ENCODE peak calls at places on chromosome 4, in six cellular contexts. One of them, this sample, is unnamed.

GRCh38 chr4:57231781-57232180 is 121.6 kb upstream of the IGFBP7 start:
- DNase-seq in GM13977: no peak
- DNase-seq in cardiac muscle cell: no peak
- DNase-seq in progenitor cell of endocrine pancreas: no peak
- DNase-seq in adrenal gland: no peak
- DNase-seq in WERI-Rb-1: no peak
- DNase-seq in this sample: no peak

GRCh38 chr4:6938758-6939201 is 29.2 kb downstream of the TBC1D14 start:
- DNase-seq in GM13977: no peak
- DNase-seq in WERI-Rb-1: no peak
- DNase-seq in progenitor cell of endocrine pancreas: no peak
- DNase-seq in adrenal gland: peak
- DNase-seq in cardiac muscle cell: no peak
- DNase-seq in this sample: no peak

GRCh38 chr4:610411-611261 is 14.7 kb upstream of the PDE6B start:
- DNase-seq in cardiac muscle cell: no peak
- DNase-seq in WERI-Rb-1: no peak
- DNase-seq in progenitor cell of endocrine pancreas: no peak
- DNase-seq in GM13977: no peak
- DNase-seq in adrenal gland: peak
- DNase-seq in this sample: peak

GRCh38 chr4:158519226-158519625 is 2.5 kb upstream of the RXFP1 start:
- DNase-seq in progenitor cell of endocrine pancreas: no peak
- DNase-seq in GM13977: no peak
- DNase-seq in cardiac muscle cell: no peak
- DNase-seq in adrenal gland: no peak
- DNase-seq in WERI-Rb-1: no peak
- DNase-seq in this sample: no peak

GRCh38 chr4:8192748-8193738 is 6.0 kb upstream of the SH3TC1 start:
- DNase-seq in cardiac muscle cell: no peak
- DNase-seq in WERI-Rb-1: peak
- DNase-seq in progenitor cell of endocrine pancreas: no peak
- DNase-seq in adrenal gland: peak
- DNase-seq in GM13977: peak
- DNase-seq in this sample: peak

GRCh38 chr4:125693233-125693632 is 378.5 kb downstream of the FAT4 start:
- DNase-seq in progenitor cell of endocrine pancreas: no peak
- DNase-seq in GM13977: no peak
- DNase-seq in adrenal gland: no peak
- DNase-seq in WERI-Rb-1: no peak
- DNase-seq in cardiac muscle cell: no peak
- DNase-seq in this sample: no peak

GRCh38 chr4:62434921-62435320 is 1234.8 kb downstream of the ADGRL3 start:
- DNase-seq in cardiac muscle cell: no peak
- DNase-seq in GM13977: no peak
- DNase-seq in progenitor cell of endocrine pancreas: no peak
- DNase-seq in adrenal gland: no peak
- DNase-seq in WERI-Rb-1: no peak
- DNase-seq in this sample: no peak

GRCh38 chr4:69098470-69098869 is 2.2 kb downstream of the UGT2B7 start:
- DNase-seq in adrenal gland: no peak
- DNase-seq in WERI-Rb-1: no peak
- DNase-seq in cardiac muscle cell: no peak
- DNase-seq in progenitor cell of endocrine pancreas: no peak
- DNase-seq in GM13977: no peak
- DNase-seq in this sample: no peak

GRCh38 chr4:55397521-55398321 is 2.0 kb downstream of the TMEM165 start:
- DNase-seq in WERI-Rb-1: no peak
- DNase-seq in cardiac muscle cell: no peak
- DNase-seq in GM13977: no peak
- DNase-seq in progenitor cell of endocrine pancreas: no peak
- DNase-seq in adrenal gland: no peak
- DNase-seq in this sample: no peak

GRCh38 chr4:174398728-174399127 is 115.0 kb downstream of the CEP44 start:
- DNase-seq in cardiac muscle cell: no peak
- DNase-seq in GM13977: no peak
- DNase-seq in WERI-Rb-1: no peak
- DNase-seq in progenitor cell of endocrine pancreas: no peak
- DNase-seq in adrenal gland: no peak
- DNase-seq in this sample: peak

GRCh38 chr4:132284910-132285426 is 864.1 kb upstream of the PCDH10 start:
- DNase-seq in GM13977: no peak
- DNase-seq in WERI-Rb-1: no peak
- DNase-seq in cardiac muscle cell: no peak
- DNase-seq in progenitor cell of endocrine pancreas: no peak
- DNase-seq in adrenal gland: no peak
- DNase-seq in this sample: no peak

GRCh38 chr4:176726803-176727202 is 65.9 kb downstream of the VEGFC start:
- DNase-seq in GM13977: no peak
- DNase-seq in cardiac muscle cell: peak
- DNase-seq in adrenal gland: no peak
- DNase-seq in progenitor cell of endocrine pancreas: no peak
- DNase-seq in WERI-Rb-1: no peak
- DNase-seq in this sample: peak

GRCh38 chr4:53183754-53184153 is 182.1 kb downstream of the SCFD2 start:
- DNase-seq in cardiac muscle cell: no peak
- DNase-seq in progenitor cell of endocrine pancreas: no peak
- DNase-seq in adrenal gland: no peak
- DNase-seq in WERI-Rb-1: no peak
- DNase-seq in GM13977: no peak
- DNase-seq in this sample: no peak

GRCh38 chr4:29710519-29710918 is 1009.6 kb upstream of the PCDH7 start:
- DNase-seq in WERI-Rb-1: no peak
- DNase-seq in cardiac muscle cell: no peak
- DNase-seq in adrenal gland: no peak
- DNase-seq in progenitor cell of endocrine pancreas: no peak
- DNase-seq in GM13977: no peak
- DNase-seq in this sample: no peak

GRCh38 chr4:3709846-3710441 is 56.2 kb upstream of the ADRA2C start:
- DNase-seq in cardiac muscle cell: no peak
- DNase-seq in GM13977: no peak
- DNase-seq in progenitor cell of endocrine pancreas: no peak
- DNase-seq in adrenal gland: no peak
- DNase-seq in WERI-Rb-1: no peak
- DNase-seq in this sample: no peak

GRCh38 chr4:151302432-151302831 is 23.0 kb downstream of the SH3D19 start:
- DNase-seq in WERI-Rb-1: no peak
- DNase-seq in progenitor cell of endocrine pancreas: no peak
- DNase-seq in GM13977: no peak
- DNase-seq in adrenal gland: peak
- DNase-seq in cardiac muscle cell: no peak
- DNase-seq in this sample: no peak

GRCh38 chr4:141530627-141531026 is 105.8 kb upstream of the IL15 start:
- DNase-seq in cardiac muscle cell: no peak
- DNase-seq in adrenal gland: no peak
- DNase-seq in GM13977: no peak
- DNase-seq in WERI-Rb-1: no peak
- DNase-seq in progenitor cell of endocrine pancreas: no peak
- DNase-seq in this sample: no peak

GRCh38 chr4:167537761-167538160 is 303.5 kb upstream of the SPOCK3 start:
- DNase-seq in GM13977: no peak
- DNase-seq in progenitor cell of endocrine pancreas: no peak
- DNase-seq in cardiac muscle cell: no peak
- DNase-seq in WERI-Rb-1: no peak
- DNase-seq in adrenal gland: no peak
- DNase-seq in this sample: no peak
- TF ChIP-seq CTCF in GM13977: no peak
- TF ChIP-seq CTCF in progenitor cell of endocrine pancreas: no peak
- TF ChIP-seq CTCF in cardiac muscle cell: no peak
- TF ChIP-seq CTCF in WERI-Rb-1: no peak
- TF ChIP-seq CTCF in adrenal gland: no peak
- TF ChIP-seq CTCF in this sample: no peak

GRCh38 chr4:74738756-74739155 is 55.6 kb downstream of the BTC start:
- DNase-seq in progenitor cell of endocrine pancreas: no peak
- DNase-seq in WERI-Rb-1: no peak
- DNase-seq in cardiac muscle cell: no peak
- DNase-seq in adrenal gland: no peak
- DNase-seq in GM13977: no peak
- DNase-seq in this sample: no peak

GRCh38 chr4:74742191-74742590 is 52.1 kb downstream of the BTC start:
- DNase-seq in progenitor cell of endocrine pancreas: no peak
- DNase-seq in WERI-Rb-1: no peak
- DNase-seq in adrenal gland: no peak
- DNase-seq in cardiac muscle cell: no peak
- DNase-seq in GM13977: no peak
- DNase-seq in this sample: no peak
- TF ChIP-seq CTCF in progenitor cell of endocrine pancreas: no peak
- TF ChIP-seq CTCF in WERI-Rb-1: no peak
- TF ChIP-seq CTCF in adrenal gland: no peak
- TF ChIP-seq CTCF in cardiac muscle cell: no peak
- TF ChIP-seq CTCF in GM13977: no peak
- TF ChIP-seq CTCF in this sample: no peak

GRCh38 chr4:23333556-23333945 is 556.3 kb downstream of the PPARGC1A start:
- DNase-seq in adrenal gland: no peak
- DNase-seq in progenitor cell of endocrine pancreas: no peak
- DNase-seq in cardiac muscle cell: no peak
- DNase-seq in WERI-Rb-1: no peak
- DNase-seq in GM13977: no peak
- DNase-seq in this sample: no peak

GRCh38 chr4:23337292-23337691 is 552.6 kb downstream of the PPARGC1A start:
- DNase-seq in adrenal gland: no peak
- DNase-seq in GM13977: no peak
- DNase-seq in progenitor cell of endocrine pancreas: no peak
- DNase-seq in cardiac muscle cell: peak
- DNase-seq in WERI-Rb-1: no peak
- DNase-seq in this sample: no peak

GRCh38 chr4:23327120-23327519 is 562.7 kb downstream of the PPARGC1A start:
- DNase-seq in cardiac muscle cell: no peak
- DNase-seq in GM13977: no peak
- DNase-seq in progenitor cell of endocrine pancreas: no peak
- DNase-seq in adrenal gland: no peak
- DNase-seq in WERI-Rb-1: no peak
- DNase-seq in this sample: no peak

GRCh38 chr4:23333946-23334878 is 555.6 kb downstream of the PPARGC1A start:
- DNase-seq in cardiac muscle cell: peak
- DNase-seq in adrenal gland: no peak
- DNase-seq in GM13977: no peak
- DNase-seq in progenitor cell of endocrine pancreas: no peak
- DNase-seq in WERI-Rb-1: no peak
- DNase-seq in this sample: peak

DNA sequence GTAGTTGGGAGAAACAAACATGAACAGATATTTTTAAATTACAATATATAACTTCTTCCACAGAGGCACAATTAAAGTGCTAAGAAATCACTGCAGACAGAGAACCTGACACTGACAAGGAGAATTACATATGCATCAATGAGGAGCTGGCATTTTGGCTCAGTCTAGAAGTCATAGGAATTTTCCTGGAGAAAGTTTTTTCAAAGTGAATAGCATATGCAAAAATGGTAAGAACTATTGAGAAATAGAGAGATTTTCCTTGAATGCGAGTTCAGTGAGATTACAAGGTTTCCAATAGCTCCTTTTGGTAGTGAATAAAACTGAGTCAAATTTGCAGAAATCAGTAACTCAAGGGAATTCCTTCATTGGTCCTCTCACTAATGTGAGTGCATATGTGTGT is 557.6 kb downstream of the PPARGC1A start:
- DNase-seq in GM13977: no peak
- DNase-seq in adrenal gland: no peak
- DNase-seq in WERI-Rb-1: no peak
- DNase-seq in progenitor cell of endocrine pancreas: no peak
- DNase-seq in cardiac muscle cell: no peak
- DNase-seq in this sample: no peak
- TF ChIP-seq CTCF in GM13977: no peak
- TF ChIP-seq CTCF in adrenal gland: no peak
- TF ChIP-seq CTCF in WERI-Rb-1: no peak
- TF ChIP-seq CTCF in progenitor cell of endocrine pancreas: no peak
- TF ChIP-seq CTCF in cardiac muscle cell: no peak
- TF ChIP-seq CTCF in this sample: no peak

GRCh38 chr4:1856071-1856919 is at the start of gene LETM1:
- DNase-seq in cardiac muscle cell: peak
- DNase-seq in GM13977: peak
- DNase-seq in progenitor cell of endocrine pancreas: peak
- DNase-seq in adrenal gland: peak
- DNase-seq in WERI-Rb-1: peak
- DNase-seq in this sample: peak
- TF ChIP-seq CTCF in cardiac muscle cell: no peak
- TF ChIP-seq CTCF in GM13977: peak
- TF ChIP-seq CTCF in progenitor cell of endocrine pancreas: peak
- TF ChIP-seq CTCF in adrenal gland: no peak
- TF ChIP-seq CTCF in WERI-Rb-1: peak
- TF ChIP-seq CTCF in this sample: no peak

GRCh38 chr4:10619855-10620254 is 64.7 kb downstream of the CLNK start:
- DNase-seq in adrenal gland: no peak
- DNase-seq in progenitor cell of endocrine pancreas: no peak
- DNase-seq in WERI-Rb-1: no peak
- DNase-seq in cardiac muscle cell: no peak
- DNase-seq in GM13977: no peak
- DNase-seq in this sample: no peak

GRCh38 chr4:10623241-10623640 is 61.3 kb downstream of the CLNK start:
- DNase-seq in GM13977: no peak
- DNase-seq in adrenal gland: no peak
- DNase-seq in progenitor cell of endocrine pancreas: no peak
- DNase-seq in WERI-Rb-1: no peak
- DNase-seq in cardiac muscle cell: no peak
- DNase-seq in this sample: peak

GRCh38 chr4:10620935-10621488 is 63.6 kb downstream of the CLNK start:
- DNase-seq in GM13977: no peak
- DNase-seq in WERI-Rb-1: no peak
- DNase-seq in adrenal gland: peak
- DNase-seq in progenitor cell of endocrine pancreas: no peak
- DNase-seq in cardiac muscle cell: peak
- DNase-seq in this sample: no peak

GRCh38 chr4:10622728-10623127 is 61.8 kb downstream of the CLNK start:
- DNase-seq in GM13977: peak
- DNase-seq in progenitor cell of endocrine pancreas: no peak
- DNase-seq in adrenal gland: no peak
- DNase-seq in cardiac muscle cell: no peak
- DNase-seq in WERI-Rb-1: peak
- DNase-seq in this sample: no peak

GRCh38 chr4:10619220-10619619 is 65.3 kb downstream of the CLNK start:
- DNase-seq in adrenal gland: no peak
- DNase-seq in cardiac muscle cell: no peak
- DNase-seq in GM13977: no peak
- DNase-seq in WERI-Rb-1: no peak
- DNase-seq in progenitor cell of endocrine pancreas: no peak
- DNase-seq in this sample: peak
- TF ChIP-seq CTCF in adrenal gland: no peak
- TF ChIP-seq CTCF in cardiac muscle cell: no peak
- TF ChIP-seq CTCF in GM13977: no peak
- TF ChIP-seq CTCF in WERI-Rb-1: no peak
- TF ChIP-seq CTCF in progenitor cell of endocrine pancreas: no peak
- TF ChIP-seq CTCF in this sample: no peak